ENCODE peak calls at places on chromosomes 13 and 19, in four cellular contexts. One of them, this sample, is unnamed.

GRCh38 chr13:110265682-110266430 is 41.1 kb downstream of the COL4A1 start:
- DNase-seq in K562: no peak
- DNase-seq in HCT116: no peak
- DNase-seq in Panc1: no peak
- DNase-seq in this sample: no peak

GRCh38 chr13:113834496-113835200 is 29.2 kb downstream of the GAS6 start:
- DNase-seq in Panc1: no peak
- DNase-seq in K562: no peak
- DNase-seq in HCT116: no peak
- DNase-seq in this sample: no peak

GRCh38 chr19:17495639-17496265 is 15.7 kb upstream of the PGLS start:
- DNase-seq in Panc1: no peak
- DNase-seq in K562: no peak
- DNase-seq in HCT116: no peak
- DNase-seq in this sample: no peak

GRCh38 chr13:28100149-28101121 is at the start of gene FLT3:
- DNase-seq in K562: peak
- DNase-seq in Panc1: no peak
- DNase-seq in HCT116: peak
- DNase-seq in this sample: no peak

GRCh38 chr13:59229401-59229800 is 934.3 kb downstream of the DIAPH3 start:
- DNase-seq in K562: no peak
- DNase-seq in Panc1: no peak
- DNase-seq in HCT116: no peak
- DNase-seq in this sample: no peak

GRCh38 chr19:55526216-55527196 is 10.4 kb downstream of the SBK2 start:
- DNase-seq in HCT116: no peak
- DNase-seq in Panc1: no peak
- DNase-seq in K562: no peak
- DNase-seq in this sample: peak

GRCh38 chr13:50581586-50582196 is 261.8 kb downstream of the DLEU7 start:
- DNase-seq in HCT116: no peak
- DNase-seq in Panc1: no peak
- DNase-seq in K562: no peak
- DNase-seq in this sample: no peak

GRCh38 chr13:109836629-109837607 is 50.5 kb upstream of the IRS2 start:
- DNase-seq in Panc1: no peak
- DNase-seq in HCT116: no peak
- DNase-seq in K562: no peak
- DNase-seq in this sample: peak

GRCh38 chr19:57512845-57513244 is 13.1 kb downstream of the ZNF773 start:
- DNase-seq in HCT116: no peak
- DNase-seq in K562: no peak
- DNase-seq in Panc1: no peak
- DNase-seq in this sample: no peak

GRCh38 chr13:42477588-42478190 is 96.3 kb upstream of the TNFSF11 start:
- DNase-seq in HCT116: no peak
- DNase-seq in Panc1: no peak
- DNase-seq in K562: no peak
- DNase-seq in this sample: no peak

GRCh38 chr13:97321616-97322321 is 99.6 kb downstream of the MBNL2 start:
- DNase-seq in HCT116: no peak
- DNase-seq in K562: no peak
- DNase-seq in Panc1: no peak
- DNase-seq in this sample: no peak

GRCh38 chr19:36851898-36852297 is 1.2 kb downstream of the ZNF345 start:
- DNase-seq in HCT116: no peak
- DNase-seq in Panc1: no peak
- DNase-seq in K562: no peak
- DNase-seq in this sample: no peak

GRCh38 chr19:38049105-38049649 is 142.2 kb downstream of the SIPA1L3 start:
- DNase-seq in K562: no peak
- DNase-seq in HCT116: no peak
- DNase-seq in Panc1: no peak
- DNase-seq in this sample: no peak

GRCh38 chr13:98834254-98834960 is 81.9 kb upstream of the SLC15A1 start:
- DNase-seq in K562: no peak
- DNase-seq in Panc1: no peak
- DNase-seq in HCT116: no peak
- DNase-seq in this sample: no peak

GRCh38 chr13:52446265-52446664 is 4.2 kb downstream of the VPS36 start:
- DNase-seq in K562: no peak
- DNase-seq in HCT116: no peak
- DNase-seq in Panc1: no peak
- DNase-seq in this sample: no peak

GRCh38 chr19:40550951-40551350 is 25.7 kb upstream of the SHKBP1 start:
- DNase-seq in K562: no peak
- DNase-seq in HCT116: no peak
- DNase-seq in Panc1: no peak
- DNase-seq in this sample: no peak

GRCh38 chr13:94480672-94481145 is 1.2 kb upstream of the DCT start:
- DNase-seq in HCT116: no peak
- DNase-seq in K562: no peak
- DNase-seq in Panc1: no peak
- DNase-seq in this sample: no peak

GRCh38 chr13:33186851-33187250 is 98.7 kb downstream of the STARD13 start:
- DNase-seq in Panc1: peak
- DNase-seq in K562: no peak
- DNase-seq in HCT116: no peak
- DNase-seq in this sample: no peak

GRCh38 chr19:29671393-29672076 is 6.3 kb downstream of the PLEKHF1 start:
- DNase-seq in Panc1: no peak
- DNase-seq in HCT116: no peak
- DNase-seq in K562: peak
- DNase-seq in this sample: peak

GRCh38 chr19:52742516-52742915 is 7.7 kb upstream of the ZNF611 start:
- DNase-seq in Panc1: no peak
- DNase-seq in HCT116: no peak
- DNase-seq in K562: no peak
- DNase-seq in this sample: no peak

GRCh38 chr13:68588623-68589022 is 1358.5 kb upstream of the PCDH9 start:
- DNase-seq in Panc1: no peak
- DNase-seq in HCT116: no peak
- DNase-seq in K562: no peak
- DNase-seq in this sample: peak

GRCh38 chr13:109897988-109898623 is 111.7 kb upstream of the IRS2 start:
- DNase-seq in K562: no peak
- DNase-seq in Panc1: no peak
- DNase-seq in HCT116: no peak
- DNase-seq in this sample: no peak

GRCh38 chr19:36221474-36221873 is 6.6 kb downstream of the ZNF146 start:
- DNase-seq in HCT116: no peak
- DNase-seq in Panc1: no peak
- DNase-seq in K562: no peak
- DNase-seq in this sample: no peak

GRCh38 chr13:57631607-57632275 is at the start of gene PCDH17:
- DNase-seq in Panc1: no peak
- DNase-seq in K562: no peak
- DNase-seq in HCT116: no peak
- DNase-seq in this sample: no peak

GRCh38 chr13:89486065-89486464 is 1814.9 kb downstream of the SLITRK5 start:
- DNase-seq in HCT116: no peak
- DNase-seq in K562: no peak
- DNase-seq in Panc1: no peak
- DNase-seq in this sample: no peak

GRCh38 chr19:644789-645188 is 5.1 kb downstream of the FGF22 start:
- DNase-seq in Panc1: no peak
- DNase-seq in K562: no peak
- DNase-seq in HCT116: no peak
- DNase-seq in this sample: no peak

GRCh38 chr19:16942583-16942982 is 53.8 kb downstream of the F2RL3 start:
- DNase-seq in HCT116: no peak
- DNase-seq in K562: peak
- DNase-seq in Panc1: no peak
- DNase-seq in this sample: no peak

GRCh38 chr19:11860721-11861120 is 12.2 kb downstream of the ZNF439 start:
- DNase-seq in K562: no peak
- DNase-seq in HCT116: no peak
- DNase-seq in Panc1: no peak
- DNase-seq in this sample: no peak
- TF ChIP-seq TCF7L2 in K562: no peak
- TF ChIP-seq TCF7L2 in HCT116: no peak
- TF ChIP-seq TCF7L2 in Panc1: no peak
- TF ChIP-seq TCF7L2 in this sample: no peak

DNA sequence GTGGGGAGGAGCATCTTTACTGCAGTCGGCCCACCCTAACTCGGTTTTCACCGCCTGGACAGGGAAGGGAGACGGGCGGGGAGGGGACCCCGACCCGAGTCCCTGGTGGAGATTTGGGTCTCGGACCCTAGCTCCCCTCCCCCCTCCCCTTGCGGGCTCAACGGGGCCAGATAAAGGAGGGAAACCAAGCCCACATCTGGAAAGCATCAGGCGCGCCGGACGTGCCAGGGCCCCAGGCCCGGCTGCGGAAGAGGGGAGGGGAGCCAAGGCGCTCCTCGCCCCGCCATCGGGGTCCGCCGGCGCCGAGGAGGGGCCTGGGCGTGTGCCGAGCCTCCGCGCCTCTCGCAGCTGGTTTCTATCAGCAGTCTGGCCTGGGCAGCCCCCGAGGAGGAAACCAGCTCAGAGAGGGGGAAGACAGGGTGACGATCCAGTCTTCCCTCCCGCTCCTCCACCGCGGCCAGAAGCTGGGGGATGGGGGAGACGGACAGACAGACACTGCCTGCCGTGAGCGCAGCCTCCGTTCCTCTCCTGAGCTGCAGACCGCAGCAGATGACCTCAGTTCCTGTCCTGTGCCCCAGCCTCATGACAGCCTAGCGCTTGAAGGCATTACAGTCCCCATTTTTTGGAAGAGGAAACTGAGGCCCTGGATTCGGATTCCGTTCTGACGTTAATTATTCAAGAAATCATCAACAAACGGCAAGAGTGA is 3.5 kb upstream of the GNG8 start:
- DNase-seq in HCT116: no peak
- DNase-seq in K562: peak
- DNase-seq in Panc1: no peak
- DNase-seq in this sample: no peak
- TF ChIP-seq TCF7L2 in HCT116: no peak
- TF ChIP-seq TCF7L2 in K562: no peak
- TF ChIP-seq TCF7L2 in Panc1: no peak
- TF ChIP-seq TCF7L2 in this sample: no peak

GRCh38 chr19:8366121-8366581 is 2.2 kb downstream of the ANGPTL4 start:
- DNase-seq in HCT116: no peak
- DNase-seq in Panc1: no peak
- DNase-seq in K562: peak
- DNase-seq in this sample: no peak

GRCh38 chr19:8366961-8367326 is 3.0 kb downstream of the ANGPTL4 start:
- DNase-seq in Panc1: no peak
- DNase-seq in K562: peak
- DNase-seq in HCT116: no peak
- DNase-seq in this sample: no peak

GRCh38 chr19:8368136-8368535 is 4.2 kb downstream of the ANGPTL4 start:
- DNase-seq in K562: no peak
- DNase-seq in HCT116: no peak
- DNase-seq in Panc1: no peak
- DNase-seq in this sample: no peak

GRCh38 chr19:8370176-8371010 is 6.4 kb downstream of the ANGPTL4 start:
- DNase-seq in Panc1: no peak
- DNase-seq in K562: peak
- DNase-seq in HCT116: no peak
- DNase-seq in this sample: no peak

DNA sequence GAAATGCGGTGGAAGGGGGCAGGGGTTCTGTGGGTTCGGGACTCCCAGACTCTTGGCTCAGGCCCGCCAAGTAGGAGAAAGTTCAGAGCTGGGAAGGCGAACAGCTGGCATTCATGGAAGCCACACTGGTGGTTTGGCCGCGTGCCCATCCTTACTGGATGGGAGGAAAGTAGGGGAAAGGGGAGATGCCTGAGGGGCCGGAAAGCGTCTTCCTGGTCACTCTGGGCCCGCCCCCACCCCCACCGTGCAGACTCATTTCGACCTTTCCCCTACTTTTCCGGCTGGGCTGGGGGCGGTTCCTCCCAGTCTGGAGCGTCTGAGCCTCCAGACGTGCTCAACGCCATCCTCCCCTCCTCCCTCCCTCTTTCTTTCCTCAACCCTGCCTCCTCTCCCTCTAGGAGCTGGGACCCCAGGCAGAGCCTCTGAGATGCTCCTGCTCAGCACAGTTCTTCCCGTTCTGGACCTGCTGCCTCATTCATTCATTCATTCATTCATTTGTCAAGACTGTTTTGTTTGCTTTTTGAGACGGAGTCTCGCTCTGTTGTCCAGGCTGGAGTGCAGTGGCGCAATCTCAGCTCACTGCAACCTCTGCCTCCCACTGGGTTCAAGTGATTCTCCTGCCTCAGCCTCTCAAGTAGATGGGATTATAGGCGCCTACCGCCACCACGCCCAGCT is 3.5 kb downstream of the ANGPTL4 start:
- DNase-seq in K562: peak
- DNase-seq in HCT116: no peak
- DNase-seq in Panc1: no peak
- DNase-seq in this sample: no peak
- TF ChIP-seq TCF7L2 in K562: no peak
- TF ChIP-seq TCF7L2 in HCT116: no peak
- TF ChIP-seq TCF7L2 in Panc1: no peak
- TF ChIP-seq TCF7L2 in this sample: no peak

GRCh38 chr19:19101540-19101939 is 36.7 kb downstream of the TMEM161A start:
- DNase-seq in K562: no peak
- DNase-seq in HCT116: no peak
- DNase-seq in Panc1: no peak
- DNase-seq in this sample: no peak

GRCh38 chr19:19103167-19103566 is 35.1 kb downstream of the TMEM161A start:
- DNase-seq in HCT116: peak
- DNase-seq in K562: no peak
- DNase-seq in Panc1: no peak
- DNase-seq in this sample: no peak

GRCh38 chr19:19106061-19106551 is 32.2 kb downstream of the TMEM161A start:
- DNase-seq in Panc1: no peak
- DNase-seq in K562: no peak
- DNase-seq in HCT116: no peak
- DNase-seq in this sample: no peak

GRCh38 chr19:19107663-19108062 is 30.6 kb downstream of the TMEM161A start:
- DNase-seq in Panc1: no peak
- DNase-seq in HCT116: no peak
- DNase-seq in K562: no peak
- DNase-seq in this sample: no peak

DNA sequence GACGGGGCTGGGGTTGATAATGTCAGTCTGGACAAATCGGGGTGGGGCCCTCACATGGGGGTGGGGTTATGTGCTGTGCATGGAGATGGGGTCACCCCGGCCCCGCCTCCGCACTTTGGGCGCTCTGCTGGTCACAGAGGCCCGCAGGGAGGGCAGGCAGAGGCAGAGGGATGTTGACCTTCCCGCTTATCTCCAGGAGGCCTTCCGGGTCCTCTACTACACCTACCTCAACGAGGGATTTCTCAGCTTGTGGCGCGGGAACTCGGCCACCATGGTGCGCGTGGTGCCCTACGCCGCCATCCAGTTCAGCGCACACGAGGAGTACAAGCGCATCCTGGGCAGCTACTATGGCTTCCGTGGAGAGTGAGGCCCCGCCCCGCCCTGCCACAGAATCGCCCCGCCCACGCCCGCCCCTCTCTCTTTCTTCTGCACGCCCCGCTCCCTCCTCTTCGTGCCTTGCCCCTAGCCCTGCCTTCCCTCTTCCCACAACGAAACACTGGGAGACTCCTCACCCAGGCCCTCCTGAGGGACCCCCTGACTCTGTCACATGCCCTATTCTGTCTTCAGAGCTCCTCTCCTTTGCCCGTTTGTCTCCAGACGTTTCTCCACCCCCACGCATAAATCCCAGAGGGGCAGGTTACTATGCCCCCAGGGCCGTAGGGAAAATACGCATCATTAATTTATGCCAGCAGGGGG is 32.8 kb downstream of the TMEM161A start:
- DNase-seq in Panc1: no peak
- DNase-seq in K562: peak
- DNase-seq in HCT116: peak
- DNase-seq in this sample: peak
- TF ChIP-seq TCF7L2 in Panc1: no peak
- TF ChIP-seq TCF7L2 in K562: no peak
- TF ChIP-seq TCF7L2 in HCT116: no peak
- TF ChIP-seq TCF7L2 in this sample: no peak